ENCODE peak calls at places on chromosomes 12 and 14, in seven cellular contexts. One of them, this sample, is unnamed.

GRCh38 chr14:56878766-56879165 is 68.5 kb upstream of the OTX2 start:
- DNase-seq in HT-29: no peak
- DNase-seq in activated T-helper 1 cell treated with anti-CD3 and anti-CD28 coated beads, Interleukin-2, amount 50 U/mL, for 16 hours: no peak
- DNase-seq in neural crest cell: no peak
- DNase-seq in epithelial cell of esophagus: no peak
- DNase-seq in iPS-NIHi11: no peak
- DNase-seq in NCI-H1694 treated with DMSO at 0.1 percent for 48 hours: no peak
- DNase-seq in this sample: no peak

GRCh38 chr12:65740506-65740872 is 83.8 kb upstream of the HMGA2 start:
- DNase-seq in HT-29: no peak
- DNase-seq in activated T-helper 1 cell treated with anti-CD3 and anti-CD28 coated beads, Interleukin-2, amount 50 U/mL, for 16 hours: no peak
- DNase-seq in neural crest cell: no peak
- DNase-seq in epithelial cell of esophagus: no peak
- DNase-seq in iPS-NIHi11: no peak
- DNase-seq in NCI-H1694 treated with DMSO at 0.1 percent for 48 hours: no peak
- DNase-seq in this sample: no peak

GRCh38 chr12:92533280-92533890 is 169.4 kb upstream of the PLEKHG7 start:
- DNase-seq in HT-29: no peak
- DNase-seq in activated T-helper 1 cell treated with anti-CD3 and anti-CD28 coated beads, Interleukin-2, amount 50 U/mL, for 16 hours: no peak
- DNase-seq in neural crest cell: no peak
- DNase-seq in epithelial cell of esophagus: no peak
- DNase-seq in iPS-NIHi11: no peak
- DNase-seq in NCI-H1694 treated with DMSO at 0.1 percent for 48 hours: no peak
- DNase-seq in this sample: no peak

GRCh38 chr12:132170637-132171292 is 26.5 kb downstream of the NOC4L start:
- DNase-seq in HT-29: no peak
- DNase-seq in activated T-helper 1 cell treated with anti-CD3 and anti-CD28 coated beads, Interleukin-2, amount 50 U/mL, for 16 hours: no peak
- DNase-seq in neural crest cell: no peak
- DNase-seq in epithelial cell of esophagus: no peak
- DNase-seq in iPS-NIHi11: no peak
- DNase-seq in NCI-H1694 treated with DMSO at 0.1 percent for 48 hours: no peak
- DNase-seq in this sample: no peak

GRCh38 chr12:17992002-17992656 is 97.9 kb downstream of the RERGL start:
- DNase-seq in HT-29: peak
- DNase-seq in activated T-helper 1 cell treated with anti-CD3 and anti-CD28 coated beads, Interleukin-2, amount 50 U/mL, for 16 hours: no peak
- DNase-seq in neural crest cell: peak
- DNase-seq in epithelial cell of esophagus: peak
- DNase-seq in iPS-NIHi11: peak
- DNase-seq in NCI-H1694 treated with DMSO at 0.1 percent for 48 hours: peak
- DNase-seq in this sample: peak

GRCh38 chr12:132393991-132394949 is 64.9 kb upstream of the GALNT9 start:
- DNase-seq in HT-29: no peak
- DNase-seq in activated T-helper 1 cell treated with anti-CD3 and anti-CD28 coated beads, Interleukin-2, amount 50 U/mL, for 16 hours: no peak
- DNase-seq in neural crest cell: no peak
- DNase-seq in epithelial cell of esophagus: no peak
- DNase-seq in iPS-NIHi11: no peak
- DNase-seq in NCI-H1694 treated with DMSO at 0.1 percent for 48 hours: no peak
- DNase-seq in this sample: no peak

GRCh38 chr12:6914246-6914947 is at the start of gene ENO2:
- DNase-seq in HT-29: peak
- DNase-seq in activated T-helper 1 cell treated with anti-CD3 and anti-CD28 coated beads, Interleukin-2, amount 50 U/mL, for 16 hours: peak
- DNase-seq in neural crest cell: no peak
- DNase-seq in epithelial cell of esophagus: peak
- DNase-seq in iPS-NIHi11: peak
- DNase-seq in NCI-H1694 treated with DMSO at 0.1 percent for 48 hours: peak
- DNase-seq in this sample: peak

GRCh38 chr12:87801860-87802720 is 227.1 kb downstream of the C12orf50 start:
- DNase-seq in HT-29: peak
- DNase-seq in activated T-helper 1 cell treated with anti-CD3 and anti-CD28 coated beads, Interleukin-2, amount 50 U/mL, for 16 hours: no peak
- DNase-seq in neural crest cell: no peak
- DNase-seq in epithelial cell of esophagus: no peak
- DNase-seq in iPS-NIHi11: no peak
- DNase-seq in NCI-H1694 treated with DMSO at 0.1 percent for 48 hours: no peak
- DNase-seq in this sample: no peak

GRCh38 chr14:61925043-61925442 is 162.8 kb downstream of the SNAPC1 start:
- DNase-seq in HT-29: peak
- DNase-seq in activated T-helper 1 cell treated with anti-CD3 and anti-CD28 coated beads, Interleukin-2, amount 50 U/mL, for 16 hours: no peak
- DNase-seq in neural crest cell: no peak
- DNase-seq in epithelial cell of esophagus: peak
- DNase-seq in iPS-NIHi11: peak
- DNase-seq in NCI-H1694 treated with DMSO at 0.1 percent for 48 hours: peak
- DNase-seq in this sample: peak

GRCh38 chr12:1594045-1594294 is 411 bp downstream of the FBXL14 start:
- DNase-seq in HT-29: peak
- DNase-seq in activated T-helper 1 cell treated with anti-CD3 and anti-CD28 coated beads, Interleukin-2, amount 50 U/mL, for 16 hours: no peak
- DNase-seq in neural crest cell: no peak
- DNase-seq in epithelial cell of esophagus: peak
- DNase-seq in iPS-NIHi11: peak
- DNase-seq in NCI-H1694 treated with DMSO at 0.1 percent for 48 hours: no peak
- DNase-seq in this sample: no peak

GRCh38 chr12:48788522-48788851 is 402 bp downstream of the ADCY6 start:
- DNase-seq in HT-29: peak
- DNase-seq in activated T-helper 1 cell treated with anti-CD3 and anti-CD28 coated beads, Interleukin-2, amount 50 U/mL, for 16 hours: no peak
- DNase-seq in neural crest cell: peak
- DNase-seq in epithelial cell of esophagus: no peak
- DNase-seq in iPS-NIHi11: no peak
- DNase-seq in NCI-H1694 treated with DMSO at 0.1 percent for 48 hours: no peak
- DNase-seq in this sample: no peak

GRCh38 chr14:89089330-89089729 is 264.9 kb downstream of the TTC8 start:
- DNase-seq in HT-29: no peak
- DNase-seq in activated T-helper 1 cell treated with anti-CD3 and anti-CD28 coated beads, Interleukin-2, amount 50 U/mL, for 16 hours: no peak
- DNase-seq in neural crest cell: no peak
- DNase-seq in epithelial cell of esophagus: no peak
- DNase-seq in iPS-NIHi11: no peak
- DNase-seq in NCI-H1694 treated with DMSO at 0.1 percent for 48 hours: no peak
- DNase-seq in this sample: peak

GRCh38 chr12:16350682-16351081 is 3.2 kb downstream of the MGST1 start:
- DNase-seq in HT-29: peak
- DNase-seq in activated T-helper 1 cell treated with anti-CD3 and anti-CD28 coated beads, Interleukin-2, amount 50 U/mL, for 16 hours: no peak
- DNase-seq in neural crest cell: no peak
- DNase-seq in epithelial cell of esophagus: peak
- DNase-seq in iPS-NIHi11: no peak
- DNase-seq in NCI-H1694 treated with DMSO at 0.1 percent for 48 hours: no peak
- DNase-seq in this sample: peak

GRCh38 chr14:43001729-43002128 is 1395.1 kb downstream of the LRFN5 start:
- DNase-seq in HT-29: no peak
- DNase-seq in activated T-helper 1 cell treated with anti-CD3 and anti-CD28 coated beads, Interleukin-2, amount 50 U/mL, for 16 hours: no peak
- DNase-seq in neural crest cell: no peak
- DNase-seq in epithelial cell of esophagus: no peak
- DNase-seq in iPS-NIHi11: no peak
- DNase-seq in NCI-H1694 treated with DMSO at 0.1 percent for 48 hours: no peak
- DNase-seq in this sample: no peak

GRCh38 chr14:103134919-103135318 is 11.7 kb downstream of the TNFAIP2 start:
- DNase-seq in HT-29: no peak
- DNase-seq in activated T-helper 1 cell treated with anti-CD3 and anti-CD28 coated beads, Interleukin-2, amount 50 U/mL, for 16 hours: no peak
- DNase-seq in neural crest cell: no peak
- DNase-seq in epithelial cell of esophagus: no peak
- DNase-seq in iPS-NIHi11: no peak
- DNase-seq in NCI-H1694 treated with DMSO at 0.1 percent for 48 hours: no peak
- DNase-seq in this sample: no peak

GRCh38 chr12:113333877-113334785 is 778 bp downstream of the SLC8B1 start:
- DNase-seq in HT-29: no peak
- DNase-seq in activated T-helper 1 cell treated with anti-CD3 and anti-CD28 coated beads, Interleukin-2, amount 50 U/mL, for 16 hours: no peak
- DNase-seq in neural crest cell: no peak
- DNase-seq in epithelial cell of esophagus: peak
- DNase-seq in iPS-NIHi11: no peak
- DNase-seq in NCI-H1694 treated with DMSO at 0.1 percent for 48 hours: no peak
- DNase-seq in this sample: no peak

GRCh38 chr14:45199246-45199645 is 53.8 kb downstream of the MIS18BP1 start:
- DNase-seq in HT-29: no peak
- DNase-seq in activated T-helper 1 cell treated with anti-CD3 and anti-CD28 coated beads, Interleukin-2, amount 50 U/mL, for 16 hours: no peak
- DNase-seq in neural crest cell: no peak
- DNase-seq in epithelial cell of esophagus: peak
- DNase-seq in iPS-NIHi11: no peak
- DNase-seq in NCI-H1694 treated with DMSO at 0.1 percent for 48 hours: no peak
- DNase-seq in this sample: no peak

GRCh38 chr12:79591988-79592387 is 98.8 kb downstream of the PAWR start:
- DNase-seq in HT-29: no peak
- DNase-seq in activated T-helper 1 cell treated with anti-CD3 and anti-CD28 coated beads, Interleukin-2, amount 50 U/mL, for 16 hours: no peak
- DNase-seq in neural crest cell: no peak
- DNase-seq in epithelial cell of esophagus: peak
- DNase-seq in iPS-NIHi11: no peak
- DNase-seq in NCI-H1694 treated with DMSO at 0.1 percent for 48 hours: no peak
- DNase-seq in this sample: no peak

GRCh38 chr12:92621312-92621711 is 81.5 kb upstream of the PLEKHG7 start:
- DNase-seq in HT-29: no peak
- DNase-seq in activated T-helper 1 cell treated with anti-CD3 and anti-CD28 coated beads, Interleukin-2, amount 50 U/mL, for 16 hours: no peak
- DNase-seq in neural crest cell: no peak
- DNase-seq in epithelial cell of esophagus: no peak
- DNase-seq in iPS-NIHi11: no peak
- DNase-seq in NCI-H1694 treated with DMSO at 0.1 percent for 48 hours: no peak
- DNase-seq in this sample: no peak

GRCh38 chr14:74038015-74038859 is 19.1 kb downstream of the BBOF1 start:
- DNase-seq in HT-29: peak
- DNase-seq in activated T-helper 1 cell treated with anti-CD3 and anti-CD28 coated beads, Interleukin-2, amount 50 U/mL, for 16 hours: no peak
- DNase-seq in neural crest cell: no peak
- DNase-seq in epithelial cell of esophagus: peak
- DNase-seq in iPS-NIHi11: peak
- DNase-seq in NCI-H1694 treated with DMSO at 0.1 percent for 48 hours: peak
- DNase-seq in this sample: peak

GRCh38 chr12:34395056-34396005 is 373.0 kb downstream of the ALG10 start:
- DNase-seq in HT-29: no peak
- DNase-seq in activated T-helper 1 cell treated with anti-CD3 and anti-CD28 coated beads, Interleukin-2, amount 50 U/mL, for 16 hours: no peak
- DNase-seq in neural crest cell: no peak
- DNase-seq in epithelial cell of esophagus: no peak
- DNase-seq in iPS-NIHi11: peak
- DNase-seq in NCI-H1694 treated with DMSO at 0.1 percent for 48 hours: no peak
- DNase-seq in this sample: no peak

GRCh38 chr12:108193922-108194321 is 64.8 kb downstream of the WSCD2 start:
- DNase-seq in HT-29: peak
- DNase-seq in activated T-helper 1 cell treated with anti-CD3 and anti-CD28 coated beads, Interleukin-2, amount 50 U/mL, for 16 hours: no peak
- DNase-seq in neural crest cell: peak
- DNase-seq in epithelial cell of esophagus: peak
- DNase-seq in iPS-NIHi11: peak
- DNase-seq in NCI-H1694 treated with DMSO at 0.1 percent for 48 hours: peak
- DNase-seq in this sample: peak

GRCh38 chr12:25130741-25131188 is 64.2 kb downstream of the DNAI7 start:
- DNase-seq in HT-29: peak
- DNase-seq in activated T-helper 1 cell treated with anti-CD3 and anti-CD28 coated beads, Interleukin-2, amount 50 U/mL, for 16 hours: no peak
- DNase-seq in neural crest cell: no peak
- DNase-seq in epithelial cell of esophagus: peak
- DNase-seq in iPS-NIHi11: peak
- DNase-seq in NCI-H1694 treated with DMSO at 0.1 percent for 48 hours: peak
- DNase-seq in this sample: peak

GRCh38 chr14:26765768-26766550 is 168.1 kb upstream of the NOVA1 start:
- DNase-seq in HT-29: no peak
- DNase-seq in activated T-helper 1 cell treated with anti-CD3 and anti-CD28 coated beads, Interleukin-2, amount 50 U/mL, for 16 hours: no peak
- DNase-seq in neural crest cell: no peak
- DNase-seq in epithelial cell of esophagus: peak
- DNase-seq in iPS-NIHi11: no peak
- DNase-seq in NCI-H1694 treated with DMSO at 0.1 percent for 48 hours: no peak
- DNase-seq in this sample: no peak

GRCh38 chr14:68979722-68980552 is 835 bp upstream of the ACTN1 start:
- DNase-seq in HT-29: peak
- DNase-seq in activated T-helper 1 cell treated with anti-CD3 and anti-CD28 coated beads, Interleukin-2, amount 50 U/mL, for 16 hours: no peak
- DNase-seq in neural crest cell: peak
- DNase-seq in epithelial cell of esophagus: peak
- DNase-seq in iPS-NIHi11: peak
- DNase-seq in NCI-H1694 treated with DMSO at 0.1 percent for 48 hours: no peak
- DNase-seq in this sample: no peak

GRCh38 chr14:22427771-22428228 is 161.2 kb downstream of the DAD1 start:
- DNase-seq in HT-29: no peak
- DNase-seq in activated T-helper 1 cell treated with anti-CD3 and anti-CD28 coated beads, Interleukin-2, amount 50 U/mL, for 16 hours: no peak
- DNase-seq in neural crest cell: peak
- DNase-seq in epithelial cell of esophagus: peak
- DNase-seq in iPS-NIHi11: peak
- DNase-seq in NCI-H1694 treated with DMSO at 0.1 percent for 48 hours: no peak
- DNase-seq in this sample: peak

GRCh38 chr12:2834581-2835491 is at the start of gene NRIP2:
- DNase-seq in HT-29: no peak
- DNase-seq in activated T-helper 1 cell treated with anti-CD3 and anti-CD28 coated beads, Interleukin-2, amount 50 U/mL, for 16 hours: no peak
- DNase-seq in neural crest cell: no peak
- DNase-seq in epithelial cell of esophagus: no peak
- DNase-seq in iPS-NIHi11: peak
- DNase-seq in NCI-H1694 treated with DMSO at 0.1 percent for 48 hours: peak
- DNase-seq in this sample: no peak

This sample was measured in HepG2.